ENCODE peak calls at places on chromosomes 11 and 22, in five cellular contexts. One of them, this sample, is unnamed.

GRCh38 chr11:77095551-77096490 is 6.8 kb upstream of the OMP start:
- DNase-seq in AG04449: no peak
- DNase-seq in Peyer's patch: peak; percentile 92
- DNase-seq in epithelial cell of esophagus: no peak
- DNase-seq in AG09309: no peak
- DNase-seq in this sample: no peak

GRCh38 chr11:119352857-119353260 is 6.4 kb upstream of the MFRP start:
- DNase-seq in AG04449: no peak
- DNase-seq in Peyer's patch: no peak
- DNase-seq in epithelial cell of esophagus: no peak
- DNase-seq in AG09309: no peak
- DNase-seq in this sample: peak; percentile 84

GRCh38 chr11:47714554-47715081 is 551 bp downstream of the AGBL2 start:
- DNase-seq in AG04449: no peak
- DNase-seq in Peyer's patch: no peak
- DNase-seq in AG09309: no peak
- DNase-seq in epithelial cell of esophagus: peak; percentile 19
- DNase-seq in this sample: peak; percentile 24

GRCh38 chr11:68269414-68270081 is 2.2 kb downstream of the C11orf24 start:
- DNase-seq in epithelial cell of esophagus: no peak
- DNase-seq in AG04449: no peak
- DNase-seq in Peyer's patch: no peak
- DNase-seq in AG09309: peak; percentile 41
- DNase-seq in this sample: peak; percentile 87

GRCh38 chr22:45585946-45586540 is 83.4 kb downstream of the FBLN1 start:
- DNase-seq in AG04449: no peak
- DNase-seq in Peyer's patch: no peak
- DNase-seq in epithelial cell of esophagus: no peak
- DNase-seq in AG09309: no peak
- DNase-seq in this sample: no peak

GRCh38 chr22:38240734-38241252 is 32.0 kb downstream of the TMEM184B start:
- DNase-seq in epithelial cell of esophagus: peak; percentile 91
- DNase-seq in Peyer's patch: peak; percentile 59
- DNase-seq in AG09309: peak; percentile 56
- DNase-seq in AG04449: peak; percentile 65
- DNase-seq in this sample: peak; percentile 78

GRCh38 chr11:117316197-117316961 is at the start of gene BACE1:
- DNase-seq in AG04449: no peak
- DNase-seq in Peyer's patch: peak; percentile 77
- DNase-seq in AG09309: peak; percentile 56
- DNase-seq in epithelial cell of esophagus: peak; percentile 74
- DNase-seq in this sample: peak; percentile 78

GRCh38 chr11:75152651-75153553 is 2.0 kb downstream of the SLCO2B1 start:
- DNase-seq in epithelial cell of esophagus: no peak
- DNase-seq in AG09309: no peak
- DNase-seq in Peyer's patch: no peak
- DNase-seq in AG04449: no peak
- DNase-seq in this sample: no peak

GRCh38 chr22:22429374-22430108 is 79.0 kb downstream of the ZNF280B start:
- DNase-seq in epithelial cell of esophagus: no peak
- DNase-seq in AG09309: no peak
- DNase-seq in Peyer's patch: no peak
- DNase-seq in AG04449: no peak
- DNase-seq in this sample: peak; percentile 8

GRCh38 chr11:82867495-82868082 is 32.6 kb downstream of the PRCP start:
- DNase-seq in Peyer's patch: peak; percentile 93
- DNase-seq in AG04449: no peak
- DNase-seq in AG09309: peak; percentile 55
- DNase-seq in epithelial cell of esophagus: peak; percentile 80
- DNase-seq in this sample: peak; percentile 88

GRCh38 chr11:7667460-7667859 is 5.8 kb downstream of the CYB5R2 start:
- DNase-seq in Peyer's patch: no peak
- DNase-seq in epithelial cell of esophagus: no peak
- DNase-seq in AG09309: no peak
- DNase-seq in AG04449: no peak
- DNase-seq in this sample: no peak

GRCh38 chr11:45948341-45948740 is 25.9 kb downstream of the LARGE2 start:
- DNase-seq in AG09309: no peak
- DNase-seq in AG04449: no peak
- DNase-seq in Peyer's patch: no peak
- DNase-seq in epithelial cell of esophagus: no peak
- DNase-seq in this sample: no peak

GRCh38 chr11:111177037-111177988 is 68.2 kb upstream of the POU2AF2 start:
- DNase-seq in epithelial cell of esophagus: no peak
- DNase-seq in AG04449: no peak
- DNase-seq in AG09309: no peak
- DNase-seq in Peyer's patch: peak; percentile 60
- DNase-seq in this sample: no peak

DNA sequence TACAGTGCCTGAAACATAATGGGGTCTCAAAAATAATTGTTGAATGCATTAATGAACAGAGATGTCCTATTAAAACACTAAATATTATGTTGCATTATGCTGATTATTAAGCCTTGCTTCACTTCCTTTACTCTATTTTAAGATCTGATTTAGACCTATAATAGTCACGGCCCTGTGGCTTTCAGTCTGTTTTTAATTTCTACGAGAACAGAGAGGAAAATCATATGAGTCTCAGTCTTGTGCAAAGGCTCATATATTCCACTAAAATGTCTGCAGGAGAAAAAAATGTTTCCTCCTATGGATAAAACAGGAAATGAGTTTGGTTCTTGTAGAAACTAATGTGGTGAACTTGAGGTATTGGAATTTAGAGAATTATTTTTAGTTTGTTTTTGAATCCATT is 139.3 kb upstream of the DDI1 start:
- DNase-seq in Peyer's patch: no peak
- DNase-seq in AG04449: no peak
- DNase-seq in epithelial cell of esophagus: no peak
- DNase-seq in AG09309: no peak
- DNase-seq in this sample: no peak
- H3K4me3 ChIP-seq in Peyer's patch: no peak overlapping the region
- H3K4me3 ChIP-seq in AG04449: no peak overlapping the region
- H3K4me3 ChIP-seq in epithelial cell of esophagus: no peak overlapping the region
- H3K4me3 ChIP-seq in AG09309: no peak overlapping the region
- H3K4me3 ChIP-seq in this sample: no peak overlapping the region

DNA sequence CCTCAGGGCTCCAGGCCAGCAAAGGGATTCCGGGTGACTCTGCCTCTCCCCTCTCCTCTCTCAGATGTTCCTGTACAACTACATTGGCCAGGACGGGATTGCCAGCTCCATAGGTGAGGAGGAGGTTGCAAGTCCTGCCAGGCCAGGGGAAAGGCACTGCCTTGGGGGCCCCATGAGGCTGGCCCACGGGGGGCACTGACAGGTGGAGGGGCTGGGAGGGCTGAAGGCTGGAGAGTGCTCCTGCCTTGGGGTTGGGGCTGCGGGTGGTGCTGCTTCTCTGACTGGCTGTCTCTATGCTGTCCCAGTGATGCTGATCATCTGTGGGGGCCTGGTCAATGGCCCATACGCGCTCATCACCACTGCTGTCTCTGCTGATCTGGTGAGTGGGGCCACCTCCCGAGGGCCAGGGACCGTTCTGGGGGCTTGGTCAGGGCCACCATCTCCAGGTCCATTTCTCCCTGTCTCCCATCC is 21.7 kb downstream of the SLC37A2 start:
- DNase-seq in AG04449: no peak
- DNase-seq in Peyer's patch: no peak
- DNase-seq in AG09309: no peak
- DNase-seq in epithelial cell of esophagus: no peak
- DNase-seq in this sample: no peak
- TF ChIP-seq CTCF in AG04449: no peak
- TF ChIP-seq CTCF in Peyer's patch: no peak
- TF ChIP-seq CTCF in AG09309: no peak
- TF ChIP-seq CTCF in epithelial cell of esophagus: no peak
- TF ChIP-seq CTCF in this sample: no peak

GRCh38 chr11:72833792-72834501 is 19.7 kb downstream of the ATG16L2 start:
- DNase-seq in epithelial cell of esophagus: no peak
- DNase-seq in Peyer's patch: no peak
- DNase-seq in AG04449: no peak
- DNase-seq in AG09309: no peak
- DNase-seq in this sample: peak; percentile 57
- H3K4me3 ChIP-seq in epithelial cell of esophagus: no peak overlapping the region
- H3K4me3 ChIP-seq in Peyer's patch: no peak overlapping the region
- H3K4me3 ChIP-seq in AG04449: no peak overlapping the region
- H3K4me3 ChIP-seq in AG09309: no peak overlapping the region
- H3K4me3 ChIP-seq in this sample: no peak overlapping the region

DNA sequence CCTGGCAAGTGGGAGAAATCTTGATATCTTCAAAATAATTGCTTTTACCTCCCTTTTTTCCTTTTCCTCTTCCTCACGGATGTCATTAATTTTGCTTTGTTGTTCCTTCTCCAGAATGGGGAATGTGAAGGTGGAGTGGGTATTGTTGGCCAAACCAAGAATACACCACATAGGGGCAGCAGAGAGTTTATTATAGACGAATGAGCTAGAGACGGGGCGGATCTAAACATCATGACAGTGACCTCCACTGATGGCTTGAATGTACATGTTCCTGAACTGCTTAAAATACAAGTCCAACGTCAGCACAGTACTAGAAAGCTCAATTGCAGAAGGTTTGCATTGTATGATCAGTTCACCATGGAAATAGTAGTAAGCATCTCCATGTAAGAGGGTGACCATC is 122.3 kb upstream of the SNX19 start:
- DNase-seq in AG09309: no peak
- DNase-seq in Peyer's patch: no peak
- DNase-seq in AG04449: no peak
- DNase-seq in epithelial cell of esophagus: peak; percentile 67
- DNase-seq in this sample: peak; percentile 13
- TF ChIP-seq CTCF in AG09309: peak; percentile 26
- TF ChIP-seq CTCF in Peyer's patch: no peak
- TF ChIP-seq CTCF in AG04449: no peak
- TF ChIP-seq CTCF in epithelial cell of esophagus: peak; percentile 46
- TF ChIP-seq CTCF in this sample: peak; percentile 47

GRCh38 chr11:9574806-9575530 is 1.5 kb downstream of the WEE1 start:
- DNase-seq in epithelial cell of esophagus: peak; percentile 83
- DNase-seq in Peyer's patch: peak; percentile 78
- DNase-seq in AG04449: no peak
- DNase-seq in AG09309: peak; percentile 67
- DNase-seq in this sample: peak; percentile 94
- H3K4me3 ChIP-seq in epithelial cell of esophagus: peak overlapping the region; percentile 85
- H3K4me3 ChIP-seq in Peyer's patch: peak overlapping the region; percentile 82
- H3K4me3 ChIP-seq in AG04449: peak overlapping the region; percentile 81
- H3K4me3 ChIP-seq in AG09309: peak overlapping the region; percentile 71
- H3K4me3 ChIP-seq in this sample: peak overlapping the region; percentile 87

GRCh38 chr11:15629690-15630321 is 515.1 kb downstream of the INSC start:
- DNase-seq in Peyer's patch: peak; percentile 78
- DNase-seq in AG04449: no peak
- DNase-seq in epithelial cell of esophagus: peak; percentile 36
- DNase-seq in AG09309: no peak
- DNase-seq in this sample: peak; percentile 42
- TF ChIP-seq CTCF in Peyer's patch: no peak
- TF ChIP-seq CTCF in AG04449: no peak
- TF ChIP-seq CTCF in epithelial cell of esophagus: peak; percentile 38
- TF ChIP-seq CTCF in AG09309: no peak
- TF ChIP-seq CTCF in this sample: peak; percentile 23

GRCh38 chr11:56783448-56784041 is 35.0 kb upstream of the OR9G4 start:
- DNase-seq in AG09309: peak; percentile 38
- DNase-seq in AG04449: peak; percentile 2
- DNase-seq in epithelial cell of esophagus: peak; percentile 78
- DNase-seq in Peyer's patch: no peak
- DNase-seq in this sample: peak; percentile 69
- H3K4me3 ChIP-seq in AG09309: no peak overlapping the region
- H3K4me3 ChIP-seq in AG04449: no peak overlapping the region
- H3K4me3 ChIP-seq in epithelial cell of esophagus: no peak overlapping the region
- H3K4me3 ChIP-seq in Peyer's patch: no peak overlapping the region
- H3K4me3 ChIP-seq in this sample: no peak overlapping the region

GRCh38 chr11:43576834-43577521 is 103.6 kb upstream of the HSD17B12 start:
- DNase-seq in epithelial cell of esophagus: peak; percentile 66
- DNase-seq in AG04449: no peak
- DNase-seq in AG09309: no peak
- DNase-seq in Peyer's patch: no peak
- DNase-seq in this sample: peak; percentile 50
- TF ChIP-seq CTCF in epithelial cell of esophagus: peak; percentile 45
- TF ChIP-seq CTCF in AG04449: peak; percentile 38
- TF ChIP-seq CTCF in AG09309: peak; percentile 54
- TF ChIP-seq CTCF in Peyer's patch: no peak
- TF ChIP-seq CTCF in this sample: peak; percentile 53

This sample was measured in cardiac fibroblast.